ENCODE peak calls at places on chromosomes 5 and 9, in five cellular contexts. One of them, this sample, is unnamed.

GRCh38 chr9:112299514-112299913 is 33.9 kb downstream of the PTBP3 start:
- DNase-seq in astrocyte of the cerebellum: no peak
- DNase-seq in mucosa of descending colon: no peak
- DNase-seq in progenitor cell of endocrine pancreas: no peak
- DNase-seq in fibroblast of mammary gland: peak
- DNase-seq in this sample: no peak

GRCh38 chr9:20209421-20210340 is 412.6 kb downstream of the MLLT3 start:
- DNase-seq in mucosa of descending colon: no peak
- DNase-seq in fibroblast of mammary gland: no peak
- DNase-seq in astrocyte of the cerebellum: no peak
- DNase-seq in progenitor cell of endocrine pancreas: no peak
- DNase-seq in this sample: no peak

GRCh38 chr5:88778736-88779135 is 104.2 kb downstream of the MEF2C start:
- DNase-seq in mucosa of descending colon: no peak
- DNase-seq in progenitor cell of endocrine pancreas: no peak
- DNase-seq in fibroblast of mammary gland: no peak
- DNase-seq in astrocyte of the cerebellum: no peak
- DNase-seq in this sample: no peak

GRCh38 chr5:72324186-72324825 is 4.1 kb downstream of the PTCD2 start:
- DNase-seq in fibroblast of mammary gland: peak
- DNase-seq in progenitor cell of endocrine pancreas: no peak
- DNase-seq in mucosa of descending colon: no peak
- DNase-seq in astrocyte of the cerebellum: no peak
- DNase-seq in this sample: no peak

GRCh38 chr5:80608730-80609129 is 38.6 kb upstream of the ANKRD34B start:
- DNase-seq in fibroblast of mammary gland: peak
- DNase-seq in astrocyte of the cerebellum: no peak
- DNase-seq in progenitor cell of endocrine pancreas: no peak
- DNase-seq in mucosa of descending colon: no peak
- DNase-seq in this sample: no peak

GRCh38 chr9:86281577-86282076 is 711 bp downstream of the ISCA1 start:
- DNase-seq in fibroblast of mammary gland: peak
- DNase-seq in mucosa of descending colon: peak
- DNase-seq in progenitor cell of endocrine pancreas: peak
- DNase-seq in astrocyte of the cerebellum: no peak
- DNase-seq in this sample: no peak

GRCh38 chr5:86463339-86463738 is 154.4 kb upstream of the COX7C start:
- DNase-seq in mucosa of descending colon: no peak
- DNase-seq in progenitor cell of endocrine pancreas: no peak
- DNase-seq in fibroblast of mammary gland: no peak
- DNase-seq in astrocyte of the cerebellum: no peak
- DNase-seq in this sample: no peak

GRCh38 chr5:978693-979092 is 29.9 kb upstream of the NKD2 start:
- DNase-seq in astrocyte of the cerebellum: no peak
- DNase-seq in mucosa of descending colon: no peak
- DNase-seq in progenitor cell of endocrine pancreas: no peak
- DNase-seq in fibroblast of mammary gland: peak
- DNase-seq in this sample: no peak

GRCh38 chr9:131410051-131410491 is 16.2 kb downstream of the PRRC2B start:
- DNase-seq in astrocyte of the cerebellum: no peak
- DNase-seq in fibroblast of mammary gland: peak
- DNase-seq in mucosa of descending colon: no peak
- DNase-seq in progenitor cell of endocrine pancreas: no peak
- DNase-seq in this sample: no peak